ENCODE peak calls at places on chromosomes 16 and 17, in seven cellular contexts. J, Q, Z, W, U, N and Y are unnamed samples.

GRCh38 chr17:66420961-66421371 is 118.6 kb downstream of the PRKCA start:
- DNase-seq in J (no peak), Q (no peak), Z (no peak), W (peak; percentile 77), U (no peak), N (peak; percentile 99), Y (peak; percentile 59)

GRCh38 chr16:2148714-2149629 is 547 bp downstream of the RAB26 start:
- DNase-seq in J (no peak), Q (no peak), Z (peak; percentile 52), W (no peak), U (peak; percentile 36), N (peak; percentile 16), Y (no peak)

GRCh38 chr17:47967607-47968252 is 3.2 kb upstream of the CDK5RAP3 start:
- DNase-seq in J (no peak), Q (no peak), Z (no peak), W (peak; percentile 89), U (peak; percentile 39), N (peak; percentile 16), Y (peak; percentile 80)

GRCh38 chr17:57582881-57583756 is 162.0 kb downstream of the CCDC182 start:
- DNase-seq in J (no peak), Q (no peak), Z (no peak), W (no peak), U (no peak), N (peak; percentile 85), Y (no peak)

GRCh38 chr16:2056681-2057407 is 9.1 kb downstream of the TSC2 start:
- DNase-seq in J (no peak), Q (no peak), Z (no peak), W (no peak), U (peak; percentile 38), N (no peak), Y (no peak)

GRCh38 chr16:55706739-55707487 is 51.1 kb downstream of the SLC6A2 start:
- DNase-seq in J (no peak), Q (no peak), Z (no peak), W (no peak), U (peak; percentile 45), N (peak; percentile 15), Y (no peak)

GRCh38 chr16:50674831-50675230 is 6.3 kb downstream of the SNX20 start:
- DNase-seq in J (no peak), Q (no peak), Z (no peak), W (no peak), U (no peak), N (no peak), Y (no peak)

GRCh38 chr16:57061084-57061905 is 31.1 kb upstream of the CPNE2 start:
- DNase-seq in J (no peak), Q (no peak), Z (no peak), W (peak; percentile 19), U (no peak), N (peak; percentile 54), Y (peak; percentile 50)

GRCh38 chr17:68029512-68030215 is 5.9 kb upstream of the KPNA2 start:
- DNase-seq in J (no peak), Q (no peak), Z (no peak), W (no peak), U (no peak), N (no peak), Y (no peak)

GRCh38 chr17:2266045-2266864 is 37.3 kb downstream of the SMG6 start:
- DNase-seq in J (no peak), Q (no peak), Z (no peak), W (no peak), U (no peak), N (no peak), Y (peak; percentile 44)

GRCh38 chr16:16025214-16025968 is 76.0 kb downstream of the ABCC1 start:
- DNase-seq in J (no peak), Q (no peak), Z (no peak), W (peak; percentile 97), U (no peak), N (no peak), Y (peak; percentile 72)

DNA sequence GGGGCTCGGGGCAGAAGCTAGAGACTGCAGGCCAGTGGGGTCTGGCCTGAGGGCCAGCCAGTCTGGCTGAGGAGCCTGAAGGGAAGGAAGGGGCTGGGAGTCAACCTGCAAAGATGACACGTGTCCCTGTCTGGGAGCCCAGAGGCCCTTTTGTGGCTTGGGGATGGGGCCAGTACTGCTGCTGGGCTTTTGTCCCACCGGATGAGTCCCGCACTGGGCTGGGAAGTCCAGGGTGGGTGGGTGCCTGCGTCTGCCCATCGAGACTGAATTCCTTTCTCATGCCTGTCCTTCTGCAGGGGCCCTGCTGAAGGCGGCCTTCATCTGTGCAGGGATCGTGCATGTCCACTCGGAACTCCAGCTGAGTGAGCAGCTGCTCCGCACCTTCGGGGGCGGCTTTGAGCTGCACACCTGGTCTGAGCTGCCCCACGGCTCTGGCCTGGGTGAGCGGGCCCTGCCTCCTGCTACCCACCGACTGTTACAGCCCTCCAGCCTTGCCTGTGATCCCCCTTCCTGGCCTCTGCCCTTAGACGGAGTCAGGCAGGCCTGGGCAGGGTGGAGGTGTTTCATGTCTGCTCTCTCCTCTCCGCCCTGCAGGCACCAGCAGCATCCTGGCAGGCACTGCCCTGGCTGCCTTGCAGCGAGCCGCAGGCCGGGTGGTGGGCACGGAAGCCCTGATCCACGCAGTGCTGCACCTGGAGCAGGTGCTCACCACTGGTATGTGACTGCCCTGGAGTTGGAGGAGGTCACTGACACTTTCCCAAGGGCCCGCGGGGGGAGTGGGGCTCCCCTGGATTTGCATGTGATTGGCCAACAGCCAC is 20.9 kb downstream of the FCSK start:
- DNase-seq in J (no peak), Q (no peak), Z (no peak), W (no peak), U (no peak), N (peak; percentile 54), Y (no peak)
- H3K9ac ChIP-seq in J (no peak overlapping the region), Q (peak overlapping the region; percentile 81), Z (no peak overlapping the region), W (no peak overlapping the region), U (no peak overlapping the region), N (no peak overlapping the region), Y (no peak overlapping the region)

GRCh38 chr16:81350306-81350615 is 35.5 kb downstream of the GAN start:
- DNase-seq in J (no peak), Q (no peak), Z (no peak), W (peak; percentile 9), U (peak; percentile 10), N (peak; percentile 66), Y (no peak)
- H4K8ac ChIP-seq in J (no peak overlapping the region), Q (no peak overlapping the region), Z (no peak overlapping the region), W (no peak overlapping the region), U (no peak overlapping the region), N (no peak overlapping the region), Y (no peak overlapping the region)

GRCh38 chr17:36937001-36937960 is at the start of gene LHX1:
- DNase-seq in J (no peak), Q (no peak), Z (peak; percentile 70), W (no peak), U (no peak), N (peak; percentile 19), Y (no peak)
- H3K9ac ChIP-seq in J (no peak within 1 kb of the TSS), Q (peak within 1 kb of the TSS; percentile 65), Z (no peak within 1 kb of the TSS), W (no peak within 1 kb of the TSS), U (peak within 1 kb of the TSS; percentile 99), N (no peak within 1 kb of the TSS), Y (no peak within 1 kb of the TSS)

GRCh38 chr17:45087496-45087975 is 26.4 kb downstream of the NMT1 start:
- DNase-seq in J (no peak), Q (no peak), Z (no peak), W (peak; percentile 62), U (no peak), N (no peak), Y (no peak)
- H4K8ac ChIP-seq in J (no peak overlapping the region), Q (no peak overlapping the region), Z (no peak overlapping the region), W (peak overlapping the region; percentile 27), U (no peak overlapping the region), N (no peak overlapping the region), Y (no peak overlapping the region)